ENCODE peak calls at places on chromosomes 1 and 21, in seven cellular contexts. K, B, S, X, N, V and P are unnamed samples.

GRCh38 chr21:42466700-42467612 is 29.1 kb downstream of the RSPH1 start:
- DNase-seq in X (no peak), K (no peak), S (peak; percentile 46), N (no peak), B (no peak), V (peak; percentile 49), P (peak; percentile 37)

GRCh38 chr1:9262096-9262495 is 27.5 kb downstream of the H6PD start:
- DNase-seq in V (no peak), X (no peak), N (no peak), S (no peak), K (no peak), B (no peak), P (no peak)

GRCh38 chr1:17671314-17671705 is 83.8 kb upstream of the ACTL8 start:
- DNase-seq in V (no peak), N (no peak), K (no peak), X (no peak), B (no peak), S (no peak), P (no peak)

GRCh38 chr1:206560021-206560716 is 52.1 kb downstream of the EIF2D start:
- DNase-seq in K (no peak), N (no peak), S (no peak), X (no peak), B (no peak), V (no peak), P (no peak)

GRCh38 chr1:2528966-2529750 is 905 bp downstream of the HES5 start:
- DNase-seq in N (peak; percentile 59), S (no peak), K (no peak), V (no peak), X (no peak), B (no peak), P (no peak)

GRCh38 chr1:172041689-172042088 is 200.4 kb downstream of the DNM3 start:
- DNase-seq in B (no peak), S (peak; percentile 16), N (no peak), V (no peak), K (no peak), X (no peak), P (no peak)

GRCh38 chr21:43609501-43610340 is 49.6 kb downstream of the HSF2BP start:
- DNase-seq in X (no peak), V (peak; percentile 69), K (no peak), S (peak; percentile 96), N (no peak), B (no peak), P (no peak)

GRCh38 chr1:115112496-115113375 is 23.4 kb upstream of the TSPAN2 start:
- DNase-seq in K (no peak), V (no peak), X (peak; percentile 37), S (no peak), B (no peak), N (peak; percentile 79), P (no peak)

GRCh38 chr1:172661107-172661506 is 2.2 kb downstream of the FASLG start:
- DNase-seq in V (no peak), B (no peak), N (no peak), X (no peak), K (no peak), S (no peak), P (no peak)

GRCh38 chr1:218421531-218421930 is 76.4 kb downstream of the TGFB2 start:
- DNase-seq in S (peak; percentile 32), B (no peak), K (no peak), V (no peak), X (no peak), N (no peak), P (no peak)

GRCh38 chr1:91610829-91611228 is 110.2 kb downstream of the CDC7 start:
- DNase-seq in V (no peak), S (no peak), X (no peak), B (no peak), N (no peak), K (no peak), P (no peak)

GRCh38 chr1:248589334-248589733 is 8.2 kb downstream of the OR2T10 start:
- DNase-seq in S (no peak), N (no peak), K (no peak), B (no peak), X (no peak), V (no peak), P (no peak)

GRCh38 chr1:201513498-201514243 is 6.7 kb upstream of the CSRP1 start:
- DNase-seq in V (no peak), X (no peak), N (no peak), S (no peak), K (no peak), B (no peak), P (no peak)

GRCh38 chr1:69121708-69122107 is 446.0 kb upstream of the LRRC7 start:
- DNase-seq in N (no peak), K (no peak), B (no peak), V (no peak), X (no peak), S (peak; percentile 29), P (no peak)

GRCh38 chr1:172489847-172490246 is 43.1 kb upstream of the SUCO start:
- DNase-seq in N (no peak), V (no peak), K (no peak), S (no peak), B (no peak), X (no peak), P (no peak)

GRCh38 chr21:32843561-32843960 is 72.0 kb upstream of the PAXBP1 start:
- DNase-seq in B (no peak), N (no peak), S (no peak), K (no peak), X (no peak), V (no peak), P (no peak)

GRCh38 chr1:64996541-64997257 is 30.4 kb upstream of the JAK1 start:
- DNase-seq in V (no peak), K (no peak), B (no peak), X (no peak), N (no peak), S (no peak), P (no peak)

GRCh38 chr1:11307837-11308236 is 34.8 kb downstream of the UBIAD1 start:
- DNase-seq in V (no peak), B (no peak), X (no peak), N (no peak), K (no peak), S (no peak), P (no peak)

GRCh38 chr1:245896258-245896657 is 610.8 kb downstream of the SMYD3 start:
- DNase-seq in N (no peak), K (no peak), X (no peak), B (no peak), S (no peak), V (no peak), P (no peak)

GRCh38 chr1:110220324-110220723 is 10.2 kb downstream of the KCNC4 start:
- DNase-seq in V (no peak), K (no peak), N (no peak), B (no peak), S (no peak), X (no peak), P (no peak)

GRCh38 chr1:156795787-156796186 is 20.9 kb downstream of the SH2D2A start:
- DNase-seq in V (no peak), N (no peak), B (no peak), X (no peak), K (peak; percentile 55), S (no peak), P (no peak)

GRCh38 chr1:225845633-225846259 is 35.8 kb downstream of the EPHX1 start:
- DNase-seq in X (no peak), B (peak; percentile 44), N (peak; percentile 90), V (peak; percentile 68), K (peak; percentile 20), S (peak; percentile 68), P (peak; percentile 84)

GRCh38 chr21:45827881-45828579 is 153.5 kb upstream of the COL6A1 start:
- DNase-seq in K (no peak), X (no peak), S (no peak), B (no peak), V (no peak), N (no peak), P (no peak)

GRCh38 chr21:35953570-35953969 is 106.8 kb downstream of the SETD4 start:
- DNase-seq in B (no peak), K (no peak), X (no peak), S (peak; percentile 71), N (no peak), V (peak; percentile 42), P (no peak)

GRCh38 chr1:10908266-10908665 is 104.2 kb upstream of the TARDBP start:
- DNase-seq in B (no peak), V (no peak), X (no peak), S (no peak), K (no peak), N (no peak), P (no peak)

GRCh38 chr1:182332256-182332655 is 59.3 kb downstream of the GLUL start:
- DNase-seq in B (no peak), N (no peak), X (no peak), S (no peak), V (no peak), K (no peak), P (no peak)

GRCh38 chr1:165738794-165739193 is 29.9 kb downstream of the TMCO1 start:
- DNase-seq in V (no peak), X (no peak), K (no peak), B (no peak), S (no peak), N (no peak), P (no peak)